ENCODE peak calls at places on chromosomes 1 and 21, in five cellular contexts. B is cerebellum, P is Right ventricle myocardium superior, H is NCI-H748 treated with DMSO at 0.1 percent for 48 hours, L is activated T-cell treated with anti-CD3 and anti-CD28 coated beads for 48 hours. A is an unnamed sample.

GRCh38 chr1:154878371-154879355 is 8.6 kb upstream of the KCNN3 start:
- DNase-seq in L (peak; percentile 65), H (peak; percentile 56), B (peak; percentile 83), P (peak; percentile 87), A (peak; percentile 83)

GRCh38 chr1:224668991-224669390 is 52.9 kb downstream of the CNIH3 start:
- DNase-seq in H (no peak), B (no peak), P (no peak), L (no peak), A (no peak)

GRCh38 chr1:67652800-67653199 is 32.2 kb upstream of the GADD45A start:
- DNase-seq in P (no peak), H (no peak), B (no peak), L (no peak), A (no peak)

GRCh38 chr1:15626269-15626668 is 9.0 kb downstream of the DDI2 start:
- DNase-seq in B (no peak), P (no peak), L (no peak), H (no peak), A (no peak)

GRCh38 chr1:58844176-58844575 is 60.3 kb upstream of the JUN start:
- DNase-seq in P (no peak), B (no peak), H (no peak), L (no peak), A (no peak)

GRCh38 chr1:158035976-158036583 is 42.6 kb downstream of the KIRREL1 start:
- DNase-seq in L (no peak), H (no peak), P (no peak), B (no peak), A (peak; percentile 21)

GRCh38 chr1:25641931-25642611 is 25.5 kb downstream of the MAN1C1 start:
- DNase-seq in P (no peak), L (no peak), H (no peak), B (peak; percentile 24), A (peak; percentile 57)

GRCh38 chr1:207669469-207670111 is 24.7 kb downstream of the CR1L start:
- DNase-seq in H (no peak), L (no peak), P (no peak), B (no peak), A (no peak)

GRCh38 chr1:67722292-67722944 is 37.4 kb downstream of the GADD45A start:
- DNase-seq in L (no peak), P (no peak), H (no peak), B (no peak), A (no peak)

GRCh38 chr1:41861509-41862410 is 57.0 kb downstream of the HIVEP3 start:
- DNase-seq in L (no peak), P (no peak), B (peak; percentile 79), H (no peak), A (peak; percentile 90)

GRCh38 chr21:42398414-42399030 is 2.7 kb upstream of the TMPRSS3 start:
- DNase-seq in P (no peak), L (no peak), H (no peak), B (no peak), A (no peak)

GRCh38 chr1:33420870-33421775 is 9.8 kb downstream of the PHC2 start:
- DNase-seq in H (no peak), B (no peak), L (no peak), P (no peak), A (no peak)

GRCh38 chr1:205141236-205142104 is 19.7 kb upstream of the RBBP5 start:
- DNase-seq in L (peak; percentile 53), P (peak; percentile 55), B (peak; percentile 77), H (peak; percentile 39), A (peak; percentile 93)